ENCODE peak calls at places on chromosomes 1 and 21, in four cellular contexts. R, Q, T and K are unnamed samples.
A peak's percentile ranks its signal among the peaks of the same experiment; 100 is the strongest.

GRCh38 chr1:41662656-41663437 is 178.4 kb upstream of the EDN2 start:
- DNase-seq in R (peak; percentile 69), Q (peak; percentile 78), T (peak; percentile 92), K (peak; percentile 26)

GRCh38 chr1:1100296-1100695 is 15.6 kb downstream of the C1orf159 start:
- DNase-seq in R (no peak), Q (no peak), T (peak; percentile 57), K (no peak)

GRCh38 chr1:43506233-43506632 is 24.4 kb upstream of the PTPRF start:
- DNase-seq in R (no peak), Q (no peak), T (peak; percentile 62), K (no peak)

GRCh38 chr1:28604962-28605361 is 12.9 kb downstream of the RAB42 start:
- DNase-seq in R (no peak), Q (no peak), T (no peak), K (no peak)

GRCh38 chr21:37868896-37869295 is 47.4 kb downstream of the KCNJ6 start:
- DNase-seq in R (no peak), Q (no peak), T (peak; percentile 69), K (no peak)

GRCh38 chr1:21337931-21338567 is 47.8 kb upstream of the ECE1 start:
- DNase-seq in R (no peak), Q (no peak), T (peak; percentile 99), K (peak; percentile 80)

GRCh38 chr1:231630558-231631205 is 4.1 kb downstream of the DISC1 start:
- DNase-seq in R (peak; percentile 59), Q (no peak), T (no peak), K (no peak)

GRCh38 chr1:228275435-228276342 is 67.8 kb downstream of the OBSCN start:
- DNase-seq in R (peak; percentile 19), Q (peak; percentile 94), T (peak; percentile 98), K (peak; percentile 92)

GRCh38 chr1:68301538-68301937 is 69.2 kb upstream of the WLS start:
- DNase-seq in R (no peak), Q (no peak), T (no peak), K (no peak)

GRCh38 chr1:10161121-10161520 is 49.2 kb upstream of the KIF1B start:
- DNase-seq in R (no peak), Q (no peak), T (peak; percentile 66), K (no peak)

GRCh38 chr1:147389532-147390184 is 147.2 kb downstream of the CHD1L start:
- DNase-seq in R (no peak), Q (peak; percentile 69), T (no peak), K (no peak)

GRCh38 chr1:165376811-165377153 is 20.3 kb upstream of the LMX1A start:
- DNase-seq in R (no peak), Q (no peak), T (no peak), K (no peak)

GRCh38 chr1:214108097-214108446 is 120.3 kb downstream of the PROX1 start:
- DNase-seq in R (no peak), Q (no peak), T (no peak), K (no peak)

GRCh38 chr1:166915941-166916340 is 39.9 kb upstream of the TADA1 start:
- DNase-seq in R (no peak), Q (peak; percentile 19), T (no peak), K (no peak)

GRCh38 chr1:18151436-18151835 is 43.8 kb downstream of the IGSF21 start:
- DNase-seq in R (no peak), Q (no peak), T (no peak), K (no peak)

GRCh38 chr1:182143825-182144661 is 82.5 kb upstream of the ZNF648 start:
- DNase-seq in R (peak; percentile 37), Q (no peak), T (peak; percentile 96), K (peak; percentile 72)

GRCh38 chr1:33363470-33363861 is 42.6 kb upstream of the A3GALT2 start:
- DNase-seq in R (no peak), Q (no peak), T (no peak), K (no peak)

GRCh38 chr1:228842094-228842775 is 107.0 kb downstream of the RHOU start:
- DNase-seq in R (no peak), Q (no peak), T (peak; percentile 83), K (peak; percentile 67)

GRCh38 chr1:110235839-110236682 is 25.9 kb downstream of the KCNC4 start:
- DNase-seq in R (peak; percentile 28), Q (no peak), T (no peak), K (peak; percentile 51)

GRCh38 chr1:94734963-94735899 is 84.9 kb upstream of the SLC44A3 start:
- DNase-seq in R (peak; percentile 42), Q (peak; percentile 58), T (no peak), K (peak; percentile 46)